ENCODE peak calls at places on chromosomes 1 and 21, in five cellular contexts. One of them, this sample, is unnamed.
A peak's percentile ranks its signal among the peaks of the same experiment; 100 is the strongest.

GRCh38 chr1:201404722-201405483 is 5.8 kb upstream of the LAD1 start:
- DNase-seq in pancreas: no peak
- DNase-seq in psoas muscle: no peak
- DNase-seq in PC-9: no peak
- DNase-seq in prostate gland: no peak
- DNase-seq in this sample: no peak

GRCh38 chr1:87252406-87252805 is 76.3 kb upstream of the LMO4 start:
- DNase-seq in pancreas: no peak
- DNase-seq in psoas muscle: no peak
- DNase-seq in PC-9: no peak
- DNase-seq in prostate gland: no peak
- DNase-seq in this sample: no peak

GRCh38 chr1:46424730-46425129 is 30.6 kb downstream of the FAAH start:
- DNase-seq in pancreas: no peak
- DNase-seq in psoas muscle: no peak
- DNase-seq in PC-9: no peak
- DNase-seq in prostate gland: no peak
- DNase-seq in this sample: no peak

GRCh38 chr1:63322944-63323865 is 838 bp downstream of the FOXD3 start:
- DNase-seq in pancreas: peak; percentile 83
- DNase-seq in psoas muscle: no peak
- DNase-seq in PC-9: no peak
- DNase-seq in prostate gland: no peak
- DNase-seq in this sample: no peak

GRCh38 chr1:233122779-233123178 is 172.4 kb downstream of the NTPCR start:
- DNase-seq in pancreas: no peak
- DNase-seq in psoas muscle: no peak
- DNase-seq in PC-9: no peak
- DNase-seq in prostate gland: no peak
- DNase-seq in this sample: no peak

GRCh38 chr1:32240140-32240951 is 6.7 kb upstream of the FAM167B start:
- DNase-seq in pancreas: peak; percentile 95
- DNase-seq in psoas muscle: peak; percentile 67
- DNase-seq in PC-9: peak; percentile 55
- DNase-seq in prostate gland: peak; percentile 76
- DNase-seq in this sample: peak; percentile 56

GRCh38 chr1:114979278-114979891 is 50.2 kb upstream of the TSHB start:
- DNase-seq in pancreas: no peak
- DNase-seq in psoas muscle: peak; percentile 17
- DNase-seq in PC-9: peak; percentile 59
- DNase-seq in prostate gland: peak; percentile 63
- DNase-seq in this sample: peak; percentile 36

GRCh38 chr1:216851073-216851472 is 127.8 kb upstream of the ESRRG start:
- DNase-seq in pancreas: no peak
- DNase-seq in psoas muscle: no peak
- DNase-seq in PC-9: no peak
- DNase-seq in prostate gland: no peak
- DNase-seq in this sample: no peak

GRCh38 chr1:156750191-156750931 is 1.1 kb downstream of the HDGF start:
- DNase-seq in pancreas: peak; percentile 78
- DNase-seq in psoas muscle: peak; percentile 45
- DNase-seq in PC-9: peak; percentile 69
- DNase-seq in prostate gland: peak; percentile 57
- DNase-seq in this sample: no peak

GRCh38 chr1:213987422-213987875 is 324 bp upstream of the PROX1 start:
- DNase-seq in pancreas: no peak
- DNase-seq in psoas muscle: peak; percentile 54
- DNase-seq in PC-9: no peak
- DNase-seq in prostate gland: no peak
- DNase-seq in this sample: no peak
- H3K27me3 ChIP-seq in pancreas: no peaks in the 10 kb centered on the region
- H3K27me3 ChIP-seq in psoas muscle: peaks cover 50% of the 10 kb centered on the region
- H3K27me3 ChIP-seq in PC-9: no peaks in the 10 kb centered on the region
- H3K27me3 ChIP-seq in prostate gland: peaks cover 5% of the 10 kb centered on the region
- H3K27me3 ChIP-seq in this sample: peaks cover 66% of the 10 kb centered on the region

GRCh38 chr1:18495635-18496034 is 14.9 kb downstream of the KLHDC7A start:
- DNase-seq in pancreas: no peak
- DNase-seq in psoas muscle: no peak
- DNase-seq in PC-9: no peak
- DNase-seq in prostate gland: no peak
- DNase-seq in this sample: no peak

GRCh38 chr1:18489417-18490143 is 8.8 kb downstream of the KLHDC7A start:
- DNase-seq in pancreas: no peak
- DNase-seq in psoas muscle: no peak
- DNase-seq in PC-9: no peak
- DNase-seq in prostate gland: no peak
- DNase-seq in this sample: no peak

GRCh38 chr1:18491168-18491567 is 10.4 kb downstream of the KLHDC7A start:
- DNase-seq in pancreas: no peak
- DNase-seq in psoas muscle: no peak
- DNase-seq in PC-9: no peak
- DNase-seq in prostate gland: no peak
- DNase-seq in this sample: no peak

DNA sequence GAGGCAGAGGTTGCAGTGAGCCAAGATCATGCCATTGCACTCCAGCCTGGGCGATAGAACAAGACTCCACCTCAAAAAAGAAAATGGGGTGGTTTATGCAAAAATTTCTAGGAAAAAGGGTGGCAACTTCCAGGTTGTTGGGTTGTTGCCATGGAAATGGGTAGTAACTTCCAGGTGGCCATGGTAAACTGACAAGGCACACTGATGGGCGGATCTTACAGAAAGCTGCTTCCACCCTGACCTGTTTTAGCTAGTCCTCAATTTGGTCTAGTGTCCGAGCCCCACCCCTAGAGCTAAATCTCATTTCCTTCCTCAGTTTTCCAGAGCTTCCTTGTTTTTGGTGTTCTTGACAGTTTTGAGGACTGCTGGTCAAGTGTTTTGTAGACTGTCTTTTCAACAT is 13.6 kb downstream of the KLHDC7A start:
- DNase-seq in pancreas: no peak
- DNase-seq in psoas muscle: no peak
- DNase-seq in PC-9: no peak
- DNase-seq in prostate gland: no peak
- DNase-seq in this sample: no peak
- H3K27me3 ChIP-seq in pancreas: no peaks in the 10 kb centered on the region
- H3K27me3 ChIP-seq in psoas muscle: peaks cover 8% of the 10 kb centered on the region
- H3K27me3 ChIP-seq in PC-9: peaks cover 16% of the 10 kb centered on the region
- H3K27me3 ChIP-seq in prostate gland: no peaks in the 10 kb centered on the region
- H3K27me3 ChIP-seq in this sample: peaks cover 6% of the 10 kb centered on the region

GRCh38 chr1:7747605-7748004 is 23.5 kb upstream of the VAMP3 start:
- DNase-seq in pancreas: no peak
- DNase-seq in psoas muscle: no peak
- DNase-seq in PC-9: no peak
- DNase-seq in prostate gland: no peak
- DNase-seq in this sample: no peak

GRCh38 chr1:7745783-7746182 is 25.3 kb upstream of the VAMP3 start:
- DNase-seq in pancreas: no peak
- DNase-seq in psoas muscle: no peak
- DNase-seq in PC-9: no peak
- DNase-seq in prostate gland: peak; percentile 91
- DNase-seq in this sample: no peak

GRCh38 chr1:7752512-7753417 is 18.3 kb upstream of the VAMP3 start:
- DNase-seq in pancreas: no peak
- DNase-seq in psoas muscle: peak; percentile 36
- DNase-seq in PC-9: no peak
- DNase-seq in prostate gland: peak; percentile 80
- DNase-seq in this sample: peak; percentile 73

GRCh38 chr1:7751174-7751573 is 19.9 kb upstream of the VAMP3 start:
- DNase-seq in pancreas: no peak
- DNase-seq in psoas muscle: no peak
- DNase-seq in PC-9: no peak
- DNase-seq in prostate gland: no peak
- DNase-seq in this sample: no peak

GRCh38 chr1:7749126-7749525 is 22.0 kb upstream of the VAMP3 start:
- DNase-seq in pancreas: no peak
- DNase-seq in psoas muscle: no peak
- DNase-seq in PC-9: no peak
- DNase-seq in prostate gland: no peak
- DNase-seq in this sample: no peak
- H3K27me3 ChIP-seq in pancreas: no peaks in the 10 kb centered on the region
- H3K27me3 ChIP-seq in psoas muscle: no peaks in the 10 kb centered on the region
- H3K27me3 ChIP-seq in PC-9: peaks cover 16% of the 10 kb centered on the region
- H3K27me3 ChIP-seq in prostate gland: no peaks in the 10 kb centered on the region
- H3K27me3 ChIP-seq in this sample: no peaks in the 10 kb centered on the region

DNA sequence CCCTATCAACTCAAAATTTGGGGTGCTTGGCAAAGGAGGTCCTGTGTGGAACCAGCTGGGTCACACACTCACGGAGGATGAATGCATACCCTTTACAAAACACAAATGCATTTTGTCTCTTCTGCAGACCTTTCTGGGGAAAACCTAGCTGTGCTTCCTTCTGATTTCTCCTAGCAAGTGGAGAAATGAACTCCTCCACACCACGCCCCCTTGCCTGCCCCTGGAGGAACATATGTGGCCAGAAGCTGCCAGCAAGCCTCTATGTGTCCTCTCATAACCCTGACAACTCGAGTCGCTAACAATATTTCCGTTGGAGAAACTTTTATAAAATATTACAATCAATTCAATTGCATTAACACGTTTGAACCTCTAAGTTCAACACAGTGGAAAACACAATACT is 70.6 kb downstream of the RRAGC start:
- DNase-seq in pancreas: no peak
- DNase-seq in psoas muscle: no peak
- DNase-seq in PC-9: no peak
- DNase-seq in prostate gland: no peak
- DNase-seq in this sample: no peak
- H3K27me3 ChIP-seq in pancreas: peaks cover 4% of the 10 kb centered on the region
- H3K27me3 ChIP-seq in psoas muscle: peaks cover 65% of the 10 kb centered on the region
- H3K27me3 ChIP-seq in PC-9: peaks cover 69% of the 10 kb centered on the region
- H3K27me3 ChIP-seq in prostate gland: peaks cover 12% of the 10 kb centered on the region
- H3K27me3 ChIP-seq in this sample: peaks cover 9% of the 10 kb centered on the region

GRCh38 chr21:38986460-38987395 is 181.0 kb downstream of the ETS2 start:
- DNase-seq in pancreas: no peak
- DNase-seq in psoas muscle: no peak
- DNase-seq in PC-9: no peak
- DNase-seq in prostate gland: no peak
- DNase-seq in this sample: no peak
- H3K27me3 ChIP-seq in pancreas: no peaks in the 10 kb centered on the region
- H3K27me3 ChIP-seq in psoas muscle: no peaks in the 10 kb centered on the region
- H3K27me3 ChIP-seq in PC-9: no peaks in the 10 kb centered on the region
- H3K27me3 ChIP-seq in prostate gland: peaks cover 5% of the 10 kb centered on the region
- H3K27me3 ChIP-seq in this sample: no peaks in the 10 kb centered on the region

DNA sequence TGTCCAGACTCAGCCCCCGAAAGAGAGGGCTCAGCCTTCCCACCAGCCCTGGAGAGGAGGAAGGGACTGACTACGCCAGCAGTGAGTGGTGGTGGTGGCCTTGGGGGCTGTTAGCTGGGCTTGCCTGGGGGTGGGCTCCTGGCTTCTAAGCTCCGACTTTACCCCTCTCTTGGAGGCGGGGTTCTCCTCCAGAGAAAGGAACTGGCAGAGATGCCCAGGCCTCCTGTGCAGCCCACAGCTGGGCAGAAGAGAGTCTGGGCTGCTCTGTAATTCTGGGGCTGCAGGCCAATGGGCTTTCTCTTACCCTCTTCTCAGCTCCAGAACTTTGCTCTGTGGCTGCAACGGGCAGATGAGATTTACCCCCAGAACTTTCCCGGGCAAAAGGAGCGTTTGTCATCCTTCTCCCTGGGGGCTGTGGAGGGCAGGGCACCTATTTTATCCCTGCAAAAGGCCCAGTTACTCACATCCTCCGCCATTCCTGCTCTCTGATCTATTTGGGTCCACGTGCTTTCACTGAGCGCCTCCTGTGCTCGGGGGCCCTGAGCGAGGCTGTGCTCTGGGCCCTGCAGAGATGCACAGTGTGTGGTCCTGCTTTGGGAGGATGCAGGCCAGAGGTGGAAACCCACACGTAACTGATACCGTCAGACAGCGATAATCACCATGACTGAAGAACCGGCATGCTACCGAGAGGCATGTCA is 2.2 kb upstream of the CSMD2 start:
- DNase-seq in pancreas: no peak
- DNase-seq in psoas muscle: no peak
- DNase-seq in PC-9: no peak
- DNase-seq in prostate gland: no peak
- DNase-seq in this sample: peak; percentile 49
- H3K27me3 ChIP-seq in pancreas: peaks cover 4% of the 10 kb centered on the region
- H3K27me3 ChIP-seq in psoas muscle: peaks cover 81% of the 10 kb centered on the region
- H3K27me3 ChIP-seq in PC-9: peaks cover 12% of the 10 kb centered on the region
- H3K27me3 ChIP-seq in prostate gland: peaks cover 26% of the 10 kb centered on the region
- H3K27me3 ChIP-seq in this sample: no peaks in the 10 kb centered on the region